ENCODE peak calls at places on chromosome 14, in seven cellular contexts. B, W, S, Q, Z, N and V are unnamed samples.

GRCh38 chr14:53493310-53493709 is 340.2 kb upstream of the DDHD1 start:
- DNase-seq in B (no peak), W (no peak), S (no peak), Q (no peak), Z (no peak), N (no peak), V (no peak)

GRCh38 chr14:32366995-32367394 is 37.9 kb downstream of the AKAP6 start:
- DNase-seq in B (no peak), W (no peak), S (peak), Q (no peak), Z (no peak), N (no peak), V (no peak)

GRCh38 chr14:67566908-67567307 is 33.2 kb downstream of the PIGH start:
- DNase-seq in B (no peak), W (no peak), S (peak), Q (no peak), Z (no peak), N (no peak), V (no peak)

GRCh38 chr14:91350813-91351507 is 66.7 kb downstream of the CCDC88C start:
- DNase-seq in B (no peak), W (no peak), S (no peak), Q (no peak), Z (no peak), N (no peak), V (no peak)

GRCh38 chr14:87815121-87815520 is 177.9 kb downstream of the GALC start:
- DNase-seq in B (no peak), W (no peak), S (no peak), Q (no peak), Z (no peak), N (no peak), V (no peak)

GRCh38 chr14:37903561-37904191 is 304.0 kb upstream of the SSTR1 start:
- DNase-seq in B (no peak), W (peak), S (peak), Q (no peak), Z (no peak), N (no peak), V (no peak)

GRCh38 chr14:74846968-74847549 is 28.9 kb downstream of the PROX2 start:
- DNase-seq in B (no peak), W (no peak), S (no peak), Q (no peak), Z (no peak), N (no peak), V (no peak)

GRCh38 chr14:31286456-31287293 is 79.1 kb upstream of the HECTD1 start:
- DNase-seq in B (no peak), W (no peak), S (peak), Q (no peak), Z (no peak), N (no peak), V (no peak)

GRCh38 chr14:76776306-76777251 is 15.3 kb downstream of the VASH1 start:
- DNase-seq in B (no peak), W (no peak), S (peak), Q (no peak), Z (no peak), N (no peak), V (no peak)

GRCh38 chr14:70972107-70972976 is 65.1 kb downstream of the PCNX1 start:
- DNase-seq in B (peak), W (peak), S (peak), Q (peak), Z (peak), N (peak), V (peak)

GRCh38 chr14:74427651-74428050 is 1.6 kb upstream of the SYNDIG1L start:
- DNase-seq in B (no peak), W (no peak), S (no peak), Q (no peak), Z (no peak), N (no peak), V (no peak)

GRCh38 chr14:24331731-24332093 is 3.2 kb downstream of the ADCY4 start:
- DNase-seq in B (no peak), W (no peak), S (no peak), Q (no peak), Z (no peak), N (no peak), V (no peak)

GRCh38 chr14:21933681-21934080 is 260.1 kb upstream of the OR4E1 start:
- DNase-seq in B (no peak), W (peak), S (no peak), Q (no peak), Z (no peak), N (no peak), V (no peak)

GRCh38 chr14:89892953-89893352 is 61.6 kb downstream of the EFCAB11 start:
- DNase-seq in B (no peak), W (no peak), S (no peak), Q (no peak), Z (no peak), N (no peak), V (no peak)
- TF ChIP-seq CTCF in B (no peak), W (no peak), S (no peak), Q (no peak), Z (no peak), N (no peak), V (no peak)

GRCh38 chr14:56752428-56752827 is 57.9 kb downstream of the OTX2 start:
- DNase-seq in B (no peak), W (peak), S (no peak), Q (no peak), Z (no peak), N (no peak), V (no peak)

GRCh38 chr14:56754966-56755365 is 55.3 kb downstream of the OTX2 start:
- DNase-seq in B (no peak), W (no peak), S (no peak), Q (no peak), Z (no peak), N (no peak), V (no peak)

DNA sequence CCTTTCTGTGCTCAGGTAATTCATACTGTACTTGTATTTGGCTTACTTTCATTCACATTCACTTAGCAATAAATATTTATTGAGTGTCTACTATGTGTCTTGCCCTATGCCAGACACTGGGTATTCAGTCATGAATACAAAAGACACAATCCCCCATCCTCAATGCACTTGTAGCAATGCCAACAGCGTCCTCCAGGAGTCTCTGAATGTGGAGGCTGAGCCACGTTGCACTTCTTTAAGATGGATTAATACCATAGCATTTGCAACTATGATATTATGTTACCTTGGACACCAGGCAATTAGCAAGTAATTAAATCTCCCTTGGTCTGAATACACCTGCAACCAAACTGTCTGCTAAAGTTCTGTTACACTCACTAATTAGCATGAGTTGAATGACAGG is 58.8 kb downstream of the OTX2 start:
- DNase-seq in B (no peak), W (no peak), S (peak), Q (no peak), Z (no peak), N (no peak), V (no peak)
- TF ChIP-seq CTCF in B (no peak), W (no peak), S (peak), Q (no peak), Z (no peak), N (no peak), V (no peak)

DNA sequence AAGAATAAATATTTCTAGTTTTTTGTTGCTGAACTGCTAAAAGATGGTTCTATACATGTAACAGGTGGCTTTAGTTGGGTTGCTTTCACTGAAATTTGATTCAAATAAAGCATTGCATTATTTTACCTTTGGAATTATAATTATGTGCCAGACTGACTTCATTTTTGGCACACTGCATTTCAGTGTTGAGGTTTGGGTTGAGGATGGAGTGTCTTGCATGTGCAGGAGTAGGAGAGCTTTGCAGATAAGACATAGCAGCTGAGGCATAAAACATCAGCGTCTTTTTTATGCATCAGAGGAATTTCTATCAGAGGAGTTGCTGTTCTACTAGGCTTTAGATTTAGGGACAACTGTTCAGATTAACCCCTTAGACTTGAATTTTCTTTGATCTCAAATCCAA is 17.2 kb downstream of the SAMD4A start:
- DNase-seq in B (no peak), W (no peak), S (no peak), Q (no peak), Z (no peak), N (no peak), V (no peak)
- TF ChIP-seq CTCF in B (no peak), W (no peak), S (no peak), Q (no peak), Z (no peak), N (no peak), V (no peak)

DNA sequence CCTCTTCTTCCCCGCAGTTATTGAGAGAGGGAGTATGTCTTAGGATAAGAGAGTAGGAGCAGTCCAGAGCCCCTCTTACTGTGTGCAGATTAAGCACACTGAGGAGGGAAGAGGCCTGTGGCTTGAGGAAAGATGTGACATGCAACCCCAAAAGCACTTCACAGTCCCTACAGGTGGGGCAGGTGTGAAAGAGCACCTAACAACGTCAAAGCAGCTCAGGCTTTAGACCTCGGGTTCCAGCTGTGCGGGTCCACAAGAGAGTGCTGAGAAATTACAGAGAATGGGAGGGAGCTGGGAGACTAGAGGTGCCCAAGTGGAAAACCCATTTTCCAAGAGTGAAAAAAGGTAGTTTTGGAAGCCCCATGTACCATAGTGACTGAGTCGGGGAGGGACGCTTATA is 127.6 kb downstream of the SLC25A47 start:
- DNase-seq in B (no peak), W (no peak), S (no peak), Q (no peak), Z (no peak), N (no peak), V (no peak)
- TF ChIP-seq CTCF in B (no peak), W (no peak), S (no peak), Q (no peak), Z (no peak), N (no peak), V (no peak)

GRCh38 chr14:79543966-79544365 is 667.3 kb downstream of the DIO2 start:
- DNase-seq in B (no peak), W (no peak), S (peak), Q (no peak), Z (no peak), N (no peak), V (no peak)
- TF ChIP-seq CTCF in B (no peak), W (no peak), S (peak), Q (no peak), Z (no peak), N (no peak), V (peak)

GRCh38 chr14:39581474-39581873 is 149.2 kb upstream of the FBXO33 start:
- DNase-seq in B (no peak), W (no peak), S (no peak), Q (no peak), Z (no peak), N (no peak), V (no peak)

GRCh38 chr14:39576726-39577125 is 144.5 kb upstream of the FBXO33 start:
- DNase-seq in B (no peak), W (no peak), S (no peak), Q (no peak), Z (no peak), N (no peak), V (no peak)

GRCh38 chr14:39582028-39582654 is 149.9 kb upstream of the FBXO33 start:
- DNase-seq in B (no peak), W (no peak), S (no peak), Q (no peak), Z (no peak), N (no peak), V (no peak)

GRCh38 chr14:39576258-39576657 is 144.0 kb upstream of the FBXO33 start:
- DNase-seq in B (no peak), W (no peak), S (no peak), Q (no peak), Z (no peak), N (no peak), V (no peak)
- TF ChIP-seq CTCF in B (no peak), W (no peak), S (peak), Q (no peak), Z (no peak), N (no peak), V (no peak)

GRCh38 chr14:54942913-54943312 is 40.3 kb upstream of the GCH1 start:
- DNase-seq in B (no peak), W (no peak), S (no peak), Q (no peak), Z (no peak), N (no peak), V (no peak)
- TF ChIP-seq CTCF in B (no peak), W (no peak), S (no peak), Q (no peak), Z (no peak), N (no peak), V (no peak)

DNA sequence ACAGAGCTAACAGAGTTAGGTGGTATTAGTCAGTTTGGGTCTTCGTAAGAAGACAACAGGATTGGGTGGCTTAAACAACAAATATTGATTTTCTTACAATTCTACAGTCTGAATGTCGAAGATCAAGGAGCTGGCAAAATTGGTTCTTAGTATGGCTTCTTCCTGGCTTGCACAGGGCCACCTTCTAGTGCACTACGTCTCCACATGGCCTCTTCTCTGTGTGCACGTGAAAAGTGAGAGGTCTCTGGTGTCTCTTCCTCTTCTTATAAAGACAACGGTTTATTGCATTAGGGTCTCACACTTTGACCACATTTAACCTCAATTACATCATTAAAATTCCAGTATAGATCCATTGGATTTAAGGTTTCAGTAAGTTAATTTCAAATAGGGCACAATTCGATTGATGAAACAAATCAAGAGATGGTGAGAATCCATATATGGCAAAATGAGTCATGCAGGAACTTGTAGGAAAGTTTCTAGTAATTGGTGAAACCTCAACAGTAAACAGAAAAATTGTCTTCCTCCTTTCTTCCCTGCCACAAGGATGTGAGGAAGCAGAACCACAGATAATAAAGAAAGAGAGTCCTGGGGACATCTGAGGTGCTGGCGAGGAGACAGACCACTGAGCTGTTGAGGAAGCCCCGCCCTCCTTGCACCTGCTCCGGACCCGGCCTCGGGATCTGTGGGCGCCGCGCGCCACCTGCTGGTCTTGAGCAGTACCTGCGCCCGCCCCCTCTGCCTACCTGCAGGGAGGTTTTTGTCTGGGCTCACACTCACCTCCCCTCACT is 846.7 kb downstream of the TMEM121 start:
- DNase-seq in B (peak), W (peak), S (no peak), Q (peak), Z (peak), N (no peak), V (peak)
- TF ChIP-seq CTCF in B (peak), W (peak), S (peak), Q (peak), Z (peak), N (no peak), V (peak)